ENCODE peak calls at places on chromosomes 4 and X, in seven cellular contexts. T is esophagus muscularis mucosa; H is H9; L is OCI-LY7; O is caudate nucleus; Y is HCT116; S is CD8-positive, alpha-beta memory T cell. F is an unnamed sample.

GRCh38 chr4:123995939-123996338 is 599.3 kb downstream of the SPRY1 start:
- DNase-seq in L (no peak), H (no peak), O (no peak), Y (no peak), S (no peak), T (no peak), F (no peak)

GRCh38 chrX:131441033-131441432 is 102.8 kb upstream of the OR13H1 start:
- DNase-seq in S (no peak), L (no peak), Y (no peak), O (no peak), H (no peak), T (no peak), F (no peak)

GRCh38 chrX:69158166-69159040 is 6.8 kb downstream of the PJA1 start:
- DNase-seq in L (peak), O (no peak), H (peak), T (peak), S (no peak), Y (no peak), F (peak)

GRCh38 chr4:86091201-86091600 is 268.7 kb downstream of the MAPK10 start:
- DNase-seq in O (no peak), S (no peak), Y (no peak), H (no peak), L (no peak), T (no peak), F (no peak)

GRCh38 chrX:115563633-115564182 is 2.7 kb downstream of the PLS3 start:
- DNase-seq in L (no peak), O (no peak), H (no peak), T (no peak), Y (no peak), S (no peak), F (no peak)

GRCh38 chr4:42605264-42605663 is 51.6 kb downstream of the ATP8A1 start:
- DNase-seq in T (no peak), L (no peak), H (no peak), Y (no peak), S (no peak), O (no peak), F (no peak)

GRCh38 chr4:15906024-15906443 is 32.5 kb downstream of the FGFBP1 start:
- DNase-seq in T (no peak), H (peak), L (no peak), S (no peak), Y (peak), O (no peak), F (no peak)

GRCh38 chrX:97366246-97366645 is 482.5 kb downstream of the RPA4 start:
- DNase-seq in Y (no peak), L (no peak), H (no peak), O (no peak), T (no peak), S (no peak), F (no peak)

GRCh38 chrX:142663330-142664095 is 362.2 kb upstream of the SPANXN4 start:
- DNase-seq in T (no peak), O (no peak), L (no peak), Y (no peak), H (no peak), S (no peak), F (no peak)

GRCh38 chrX:119790977-119791436 is 423 bp downstream of the RPL39 start:
- DNase-seq in T (no peak), L (peak), O (no peak), Y (no peak), S (peak), H (no peak), F (no peak)

GRCh38 chr4:54227261-54228063 is 1.6 kb upstream of the PDGFRA start:
- DNase-seq in L (no peak), Y (no peak), O (no peak), T (no peak), H (peak), S (no peak), F (no peak)

GRCh38 chr4:139454646-139455045 is 725 bp downstream of the RAB33B start:
- DNase-seq in H (no peak), O (no peak), T (no peak), S (no peak), Y (no peak), L (peak), F (no peak)

GRCh38 chr4:88283661-88284377 is 542 bp downstream of the PPM1K start:
- DNase-seq in H (peak), S (peak), L (peak), T (peak), O (peak), Y (peak), F (no peak)

GRCh38 chr4:10180927-10181744 is 64.5 kb upstream of the WDR1 start:
- DNase-seq in Y (no peak), T (no peak), S (no peak), L (peak), H (no peak), O (no peak), F (peak)

GRCh38 chr4:10171055-10171454 is 54.5 kb upstream of the WDR1 start:
- DNase-seq in S (no peak), O (no peak), T (no peak), L (no peak), Y (no peak), H (no peak), F (no peak)

GRCh38 chr4:139522457-139522856 is 33.6 kb downstream of the SETD7 start:
- DNase-seq in L (no peak), O (no peak), H (no peak), S (no peak), T (no peak), Y (no peak), F (no peak)

GRCh38 chr4:26105372-26105771 is 191.4 kb downstream of the SMIM20 start:
- DNase-seq in Y (no peak), O (no peak), L (no peak), H (no peak), T (no peak), S (no peak), F (no peak)

GRCh38 chrX:81054904-81055303 is 146.8 kb downstream of the HMGN5 start:
- DNase-seq in T (no peak), H (no peak), O (no peak), S (no peak), Y (no peak), L (no peak), F (no peak)

GRCh38 chr4:870951-871350 is 45.0 kb upstream of the CPLX1 start:
- DNase-seq in Y (no peak), L (no peak), S (no peak), H (no peak), O (no peak), T (no peak), F (no peak)

GRCh38 chrX:71992711-71993110 is 82.1 kb downstream of the NHSL2 start:
- DNase-seq in L (no peak), O (no peak), H (no peak), Y (no peak), S (peak), T (peak), F (no peak)

GRCh38 chr4:95181446-95182306 is 367.1 kb downstream of the UNC5C start:
- DNase-seq in H (peak), T (peak), O (peak), L (no peak), S (no peak), Y (no peak), F (no peak)

GRCh38 chr4:6465985-6466384 is 6.4 kb downstream of the PPP2R2C start:
- DNase-seq in Y (no peak), T (peak), H (peak), L (no peak), S (no peak), O (no peak), F (no peak)

GRCh38 chr4:44632089-44632488 is 19.3 kb downstream of the YIPF7 start:
- DNase-seq in H (no peak), O (no peak), L (no peak), Y (no peak), S (no peak), T (no peak), F (no peak)

GRCh38 chr4:161320377-161320776 is 843.4 kb downstream of the FSTL5 start:
- DNase-seq in L (peak), T (no peak), S (no peak), Y (peak), O (no peak), H (peak), F (peak)

GRCh38 chr4:147289181-147289580 is 191.7 kb upstream of the EDNRA start:
- DNase-seq in L (no peak), O (no peak), S (no peak), T (no peak), H (no peak), Y (no peak), F (no peak)

GRCh38 chr4:16772366-16772850 is 126.0 kb downstream of the LDB2 start:
- DNase-seq in L (no peak), S (no peak), H (no peak), O (no peak), T (no peak), Y (no peak), F (no peak)

DNA sequence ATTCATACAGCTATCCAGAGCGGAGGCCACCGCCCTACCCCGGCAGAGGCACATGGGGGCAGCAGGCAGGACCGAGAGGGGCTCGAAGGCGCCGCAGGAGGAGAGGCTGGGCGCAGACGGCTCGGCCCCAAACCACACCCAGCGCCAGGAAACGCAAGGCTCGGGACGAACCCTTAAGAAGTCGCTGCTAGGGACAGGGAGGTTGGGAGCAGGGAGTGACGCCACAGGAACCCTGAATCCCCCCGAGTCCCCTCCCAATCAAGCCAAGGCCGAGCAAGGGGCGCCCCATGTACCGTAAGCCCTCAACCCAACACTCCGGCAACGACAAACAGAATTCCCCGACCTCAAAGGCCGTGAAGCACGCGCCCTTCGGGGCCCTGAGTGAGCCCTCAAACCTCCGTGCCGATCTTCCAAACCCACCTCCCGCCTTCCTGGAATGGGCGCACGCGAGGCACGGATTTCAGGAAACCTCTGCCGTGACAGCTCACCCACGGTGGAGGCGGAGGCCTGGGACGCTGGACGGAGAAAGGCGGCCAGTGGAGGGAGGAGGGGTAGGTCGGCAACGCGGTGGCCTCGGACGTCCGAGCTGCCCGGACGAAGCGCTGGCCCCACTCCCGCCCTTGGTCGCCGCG is 1.8 kb downstream of the ZFYVE28 start:
- DNase-seq in T (no peak), L (no peak), H (peak), Y (no peak), O (no peak), S (no peak), F (no peak)
- H3K27ac ChIP-seq in T (peak), L (no peak), H (no peak), Y (peak), O (peak), S (peak), F (no peak)

GRCh38 chr4:8251110-8251883 is 18.3 kb upstream of the HTRA3 start:
- DNase-seq in L (no peak), H (no peak), T (no peak), Y (no peak), O (no peak), S (no peak), F (no peak)

GRCh38 chr4:8248091-8248490 is 21.5 kb upstream of the HTRA3 start:
- DNase-seq in T (no peak), O (no peak), H (no peak), Y (no peak), L (no peak), S (no peak), F (no peak)

GRCh38 chr4:8252301-8253173 is 17.0 kb upstream of the HTRA3 start:
- DNase-seq in O (no peak), T (no peak), S (no peak), L (no peak), Y (no peak), H (no peak), F (peak)

GRCh38 chr4:8250167-8250566 is 19.4 kb upstream of the HTRA3 start:
- DNase-seq in L (no peak), T (no peak), O (no peak), Y (no peak), S (no peak), H (no peak), F (no peak)

DNA sequence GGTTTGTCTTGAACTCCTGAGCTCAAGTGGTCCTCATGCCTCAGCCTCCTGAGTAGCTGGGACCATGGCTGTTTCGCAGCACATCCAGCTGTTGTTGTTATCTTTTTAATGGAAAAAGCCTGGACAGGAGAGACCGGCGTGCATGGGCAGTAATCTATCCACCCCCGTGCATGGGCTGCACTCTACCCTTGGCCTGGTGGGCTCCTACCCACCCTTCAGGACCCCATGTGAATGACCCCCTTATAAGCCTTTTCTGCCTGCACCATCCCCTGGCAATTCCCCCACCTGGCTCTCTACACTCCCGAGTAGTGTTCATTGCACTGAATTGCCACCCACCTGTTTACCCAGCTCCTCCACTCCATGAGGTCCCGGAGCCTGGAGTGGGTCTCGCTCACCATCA is 18.9 kb upstream of the HTRA3 start:
- DNase-seq in S (no peak), T (no peak), H (no peak), Y (no peak), O (no peak), L (no peak), F (no peak)
- H3K27ac ChIP-seq in S (no peak), T (no peak), H (no peak), Y (no peak), O (no peak), L (no peak), F (no peak)

GRCh38 chr4:140756292-140757219 is at the start of gene TBC1D9:
- DNase-seq in Y (peak), L (peak), S (no peak), O (peak), T (no peak), H (peak), F (peak)
- H3K27ac ChIP-seq in Y (peak), L (no peak), S (no peak), O (peak), T (peak), H (no peak), F (no peak)

GRCh38 chr4:169225058-169225751 is 45.6 kb downstream of the SH3RF1 start:
- DNase-seq in O (no peak), H (no peak), S (no peak), Y (peak), L (no peak), T (peak), F (no peak)
- H3K27ac ChIP-seq in O (no peak), H (no peak), S (no peak), Y (peak), L (no peak), T (no peak), F (no peak)

DNA sequence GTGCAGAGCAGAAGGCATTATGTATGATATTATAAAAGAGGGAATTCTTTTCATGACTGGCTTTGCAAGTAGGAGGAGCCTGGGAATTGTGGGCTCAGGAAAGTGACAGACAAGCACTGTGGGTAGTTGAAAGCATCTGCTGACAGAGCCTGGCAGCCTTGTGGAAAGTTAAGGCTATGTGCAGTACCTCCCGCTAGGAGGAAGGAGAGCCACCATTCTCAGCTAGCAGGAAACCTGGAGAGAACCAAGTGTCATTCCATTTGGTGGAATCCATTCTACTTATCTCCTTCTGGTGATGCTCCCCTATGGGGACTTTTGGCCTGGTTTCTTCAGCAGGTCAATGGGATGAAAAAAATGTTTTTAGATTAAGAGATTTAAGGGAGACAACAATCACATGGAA is 81.8 kb downstream of the ASB9 start:
- DNase-seq in H (peak), Y (no peak), S (no peak), O (no peak), T (no peak), L (no peak), F (no peak)
- H3K27ac ChIP-seq in H (no peak), Y (no peak), S (no peak), O (no peak), T (no peak), L (no peak), F (no peak)

GRCh38 chr4:1898007-1898406 is 26.8 kb downstream of the NSD2 start:
- DNase-seq in H (no peak), Y (no peak), S (no peak), O (no peak), T (no peak), L (no peak), F (no peak)
- H3K27ac ChIP-seq in H (no peak), Y (no peak), S (no peak), O (no peak), T (no peak), L (no peak), F (no peak)

GRCh38 chrX:46710927-46711623 is 47.8 kb downstream of the SLC9A7 start:
- DNase-seq in T (no peak), Y (no peak), O (no peak), S (no peak), H (no peak), L (peak), F (no peak)
- H3K27ac ChIP-seq in T (no peak), Y (no peak), O (no peak), S (no peak), H (no peak), L (peak), F (no peak)

GRCh38 chr4:73721901-73722300 is 18.5 kb upstream of the CXCL8 start:
- DNase-seq in Y (no peak), T (no peak), H (no peak), S (no peak), L (no peak), O (no peak), F (no peak)
- H3K27ac ChIP-seq in Y (no peak), T (no peak), H (no peak), S (no peak), L (no peak), O (no peak), F (no peak)

GRCh38 chrX:118655561-118656246 is 71.7 kb upstream of the IL13RA1 start:
- DNase-seq in H (no peak), S (no peak), O (no peak), Y (no peak), T (no peak), L (no peak), F (no peak)

GRCh38 chrX:118654331-118654730 is 73.1 kb upstream of the IL13RA1 start:
- DNase-seq in Y (no peak), H (no peak), T (no peak), L (no peak), S (no peak), O (no peak), F (no peak)

GRCh38 chrX:118657413-118657812 is 70.0 kb upstream of the IL13RA1 start:
- DNase-seq in Y (no peak), H (no peak), L (no peak), T (no peak), O (no peak), S (no peak), F (no peak)

DNA sequence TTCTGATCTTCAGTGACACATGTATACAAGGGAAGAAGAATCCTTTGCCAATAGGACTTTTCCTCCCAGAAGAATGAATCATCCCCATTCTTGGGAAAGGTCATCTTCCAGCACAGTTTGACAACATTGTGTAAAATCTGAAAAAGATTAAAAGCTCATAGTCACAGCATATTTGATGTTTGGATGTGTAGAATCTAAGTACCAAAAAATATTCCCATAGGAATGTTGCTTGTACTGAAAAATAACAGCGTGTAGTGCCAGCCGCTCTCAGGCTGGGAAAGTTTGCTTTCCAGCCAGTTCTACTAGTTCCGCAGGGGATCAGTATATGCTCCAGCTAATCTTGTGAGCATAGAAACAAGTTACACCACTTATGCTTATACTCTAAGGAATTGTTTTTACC is 74.7 kb upstream of the IL13RA1 start:
- DNase-seq in O (no peak), Y (no peak), S (no peak), L (no peak), H (no peak), T (no peak), F (no peak)
- H3K27ac ChIP-seq in O (no peak), Y (no peak), S (no peak), L (no peak), H (no peak), T (peak), F (no peak)